ENCODE peak calls at places on chromosomes 2 and 18, in eight cellular contexts. One of them, this sample, is unnamed. For H3K4me1, the result is how much of the 10 kb centered on the place peaks cover.

GRCh38 chr2:166230024-166230723 is 102.4 kb upstream of the SCN1A start:
- DNase-seq in A549: no peak
- DNase-seq in HCT116: no peak
- DNase-seq in tibial nerve: no peak
- DNase-seq in right lobe of liver: no peak
- DNase-seq in stomach: no peak
- DNase-seq in sigmoid colon: no peak
- DNase-seq in H1: no peak
- DNase-seq in this sample: no peak

GRCh38 chr2:79887747-79888374 is 375.0 kb downstream of the CTNNA2 start:
- DNase-seq in right lobe of liver: no peak
- DNase-seq in H1: no peak
- DNase-seq in HCT116: peak
- DNase-seq in A549: peak
- DNase-seq in tibial nerve: no peak
- DNase-seq in sigmoid colon: no peak
- DNase-seq in stomach: no peak
- DNase-seq in this sample: no peak

GRCh38 chr2:143704432-143705106 is 575.4 kb downstream of the ARHGAP15 start:
- DNase-seq in A549: no peak
- DNase-seq in right lobe of liver: no peak
- DNase-seq in stomach: no peak
- DNase-seq in tibial nerve: no peak
- DNase-seq in H1: no peak
- DNase-seq in HCT116: no peak
- DNase-seq in sigmoid colon: no peak
- DNase-seq in this sample: no peak

GRCh38 chr18:832085-832681 is 20.1 kb upstream of the YES1 start:
- DNase-seq in sigmoid colon: no peak
- DNase-seq in right lobe of liver: peak
- DNase-seq in H1: no peak
- DNase-seq in HCT116: peak
- DNase-seq in tibial nerve: no peak
- DNase-seq in A549: no peak
- DNase-seq in stomach: peak
- DNase-seq in this sample: peak

GRCh38 chr2:230788554-230789175 is 76.0 kb downstream of the CAB39 start:
- DNase-seq in HCT116: no peak
- DNase-seq in sigmoid colon: no peak
- DNase-seq in A549: no peak
- DNase-seq in stomach: no peak
- DNase-seq in right lobe of liver: no peak
- DNase-seq in H1: no peak
- DNase-seq in tibial nerve: no peak
- DNase-seq in this sample: no peak

GRCh38 chr18:10053861-10054260 is 140.0 kb downstream of the VAPA start:
- DNase-seq in right lobe of liver: no peak
- DNase-seq in HCT116: no peak
- DNase-seq in stomach: no peak
- DNase-seq in H1: no peak
- DNase-seq in A549: no peak
- DNase-seq in tibial nerve: no peak
- DNase-seq in sigmoid colon: no peak
- DNase-seq in this sample: no peak

GRCh38 chr2:67013821-67014220 is 383.3 kb upstream of the ETAA1 start:
- DNase-seq in A549: no peak
- DNase-seq in sigmoid colon: no peak
- DNase-seq in tibial nerve: no peak
- DNase-seq in H1: no peak
- DNase-seq in right lobe of liver: no peak
- DNase-seq in HCT116: no peak
- DNase-seq in stomach: no peak
- DNase-seq in this sample: no peak

GRCh38 chr18:73614812-73615211 is 532.8 kb downstream of the FBXO15 start:
- DNase-seq in tibial nerve: no peak
- DNase-seq in sigmoid colon: no peak
- DNase-seq in A549: no peak
- DNase-seq in H1: no peak
- DNase-seq in stomach: no peak
- DNase-seq in right lobe of liver: no peak
- DNase-seq in HCT116: no peak
- DNase-seq in this sample: no peak

GRCh38 chr2:33363599-33364300 is 112.7 kb upstream of the RASGRP3 start:
- DNase-seq in A549: no peak
- DNase-seq in sigmoid colon: no peak
- DNase-seq in stomach: no peak
- DNase-seq in right lobe of liver: no peak
- DNase-seq in H1: no peak
- DNase-seq in tibial nerve: no peak
- DNase-seq in HCT116: no peak
- DNase-seq in this sample: no peak

GRCh38 chr2:180012523-180012922 is 5.4 kb upstream of the CWC22 start:
- DNase-seq in H1: no peak
- DNase-seq in tibial nerve: no peak
- DNase-seq in right lobe of liver: no peak
- DNase-seq in stomach: no peak
- DNase-seq in sigmoid colon: no peak
- DNase-seq in A549: no peak
- DNase-seq in HCT116: no peak
- DNase-seq in this sample: no peak

GRCh38 chr2:2899826-2900225 is 477.8 kb downstream of the EIPR1 start:
- DNase-seq in right lobe of liver: no peak
- DNase-seq in A549: no peak
- DNase-seq in tibial nerve: no peak
- DNase-seq in sigmoid colon: no peak
- DNase-seq in stomach: no peak
- DNase-seq in H1: no peak
- DNase-seq in HCT116: no peak
- DNase-seq in this sample: no peak

GRCh38 chr18:68660355-68661183 is 54.3 kb downstream of the TMX3 start:
- DNase-seq in A549: peak
- DNase-seq in H1: no peak
- DNase-seq in HCT116: peak
- DNase-seq in right lobe of liver: no peak
- DNase-seq in tibial nerve: no peak
- DNase-seq in stomach: no peak
- DNase-seq in sigmoid colon: no peak
- DNase-seq in this sample: no peak

GRCh38 chr2:170812716-170813585 is 3.7 kb upstream of the GAD1 start:
- DNase-seq in HCT116: peak
- DNase-seq in stomach: no peak
- DNase-seq in right lobe of liver: no peak
- DNase-seq in H1: no peak
- DNase-seq in sigmoid colon: no peak
- DNase-seq in A549: peak
- DNase-seq in tibial nerve: no peak
- DNase-seq in this sample: no peak

GRCh38 chr2:172095146-172095904 is 7.4 kb downstream of the DLX2 start:
- DNase-seq in HCT116: no peak
- DNase-seq in tibial nerve: no peak
- DNase-seq in right lobe of liver: no peak
- DNase-seq in stomach: peak
- DNase-seq in sigmoid colon: peak
- DNase-seq in A549: peak
- DNase-seq in H1: no peak
- DNase-seq in this sample: peak

GRCh38 chr2:163682695-163683094 is 53.1 kb downstream of the FIGN start:
- DNase-seq in stomach: no peak
- DNase-seq in H1: no peak
- DNase-seq in HCT116: no peak
- DNase-seq in tibial nerve: no peak
- DNase-seq in A549: no peak
- DNase-seq in right lobe of liver: no peak
- DNase-seq in sigmoid colon: no peak
- DNase-seq in this sample: no peak

GRCh38 chr2:164913640-164914346 is 41.5 kb downstream of the SLC38A11 start:
- DNase-seq in H1: no peak
- DNase-seq in tibial nerve: no peak
- DNase-seq in sigmoid colon: no peak
- DNase-seq in stomach: peak
- DNase-seq in HCT116: no peak
- DNase-seq in A549: no peak
- DNase-seq in right lobe of liver: no peak
- DNase-seq in this sample: no peak

GRCh38 chr18:48929951-48930713 is 20.6 kb downstream of the SMAD7 start:
- DNase-seq in H1: no peak
- DNase-seq in stomach: peak
- DNase-seq in sigmoid colon: peak
- DNase-seq in A549: peak
- DNase-seq in HCT116: no peak
- DNase-seq in right lobe of liver: no peak
- DNase-seq in tibial nerve: no peak
- DNase-seq in this sample: no peak

GRCh38 chr2:188519133-188519532 is 227.5 kb downstream of the GULP1 start:
- DNase-seq in stomach: no peak
- DNase-seq in HCT116: no peak
- DNase-seq in H1: no peak
- DNase-seq in A549: no peak
- DNase-seq in right lobe of liver: no peak
- DNase-seq in sigmoid colon: no peak
- DNase-seq in tibial nerve: no peak
- DNase-seq in this sample: no peak

GRCh38 chr2:43084699-43085091 is 141.7 kb downstream of the ZFP36L2 start:
- DNase-seq in A549: no peak
- DNase-seq in right lobe of liver: no peak
- DNase-seq in tibial nerve: no peak
- DNase-seq in stomach: peak
- DNase-seq in H1: no peak
- DNase-seq in sigmoid colon: peak
- DNase-seq in HCT116: no peak
- DNase-seq in this sample: no peak

GRCh38 chr2:54468643-54469042 is 12.5 kb downstream of the SPTBN1 start:
- DNase-seq in A549: no peak
- DNase-seq in stomach: no peak
- DNase-seq in tibial nerve: no peak
- DNase-seq in H1: no peak
- DNase-seq in right lobe of liver: no peak
- DNase-seq in HCT116: no peak
- DNase-seq in sigmoid colon: no peak
- DNase-seq in this sample: no peak
- H3K4me1 ChIP-seq in A549: half or more
- H3K4me1 ChIP-seq in stomach: under half
- H3K4me1 ChIP-seq in tibial nerve: half or more
- H3K4me1 ChIP-seq in H1: under half
- H3K4me1 ChIP-seq in right lobe of liver: under half
- H3K4me1 ChIP-seq in HCT116: under half
- H3K4me1 ChIP-seq in sigmoid colon: half or more
- H3K4me1 ChIP-seq in this sample: half or more

DNA sequence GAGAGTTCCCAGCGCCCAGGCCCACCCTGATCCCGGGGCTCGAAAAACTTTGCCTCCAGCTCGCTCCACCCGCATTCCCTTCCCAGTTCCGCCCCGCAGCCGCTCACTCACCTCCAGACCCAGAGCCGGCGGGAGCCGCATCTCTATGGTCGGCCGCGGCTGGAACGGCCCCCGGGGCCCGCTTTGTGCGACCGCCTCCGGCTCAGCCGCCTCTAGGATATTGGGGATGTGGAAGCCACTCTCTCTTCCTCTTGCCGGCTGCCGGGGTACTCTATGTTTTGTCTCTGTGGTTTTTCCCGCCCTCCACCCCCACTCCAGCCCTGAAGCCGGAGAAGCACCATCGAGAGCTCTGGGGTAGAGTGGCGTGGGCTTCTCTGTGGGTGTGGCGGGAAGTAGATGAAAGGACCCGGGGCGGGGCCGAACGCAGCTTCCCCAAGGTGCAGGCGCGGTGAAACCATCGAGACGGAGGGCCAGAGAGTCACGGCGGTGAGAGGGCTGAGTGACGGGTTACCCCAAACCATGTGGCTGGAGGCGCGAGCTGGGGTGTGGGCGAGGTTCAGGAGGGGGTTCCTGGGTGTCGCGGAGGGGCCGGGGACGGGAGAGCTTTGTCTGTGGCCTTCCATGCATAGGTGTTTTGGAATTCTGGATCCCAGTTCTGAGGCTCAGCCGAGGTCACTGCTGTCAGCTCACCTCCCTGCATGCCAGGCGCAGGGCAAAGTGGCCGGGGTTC is at the start of the genes BCS1L and ZNF142:
- DNase-seq in tibial nerve: peak
- DNase-seq in stomach: peak
- DNase-seq in right lobe of liver: peak
- DNase-seq in HCT116: peak
- DNase-seq in sigmoid colon: peak
- DNase-seq in A549: peak
- DNase-seq in H1: peak
- DNase-seq in this sample: peak
- TF ChIP-seq POLR2A in tibial nerve: peak
- TF ChIP-seq POLR2A in stomach: no peak
- TF ChIP-seq POLR2A in right lobe of liver: peak
- TF ChIP-seq POLR2A in HCT116: peak
- TF ChIP-seq POLR2A in sigmoid colon: peak
- TF ChIP-seq POLR2A in A549: peak
- TF ChIP-seq POLR2A in H1: peak
- TF ChIP-seq POLR2A in this sample: no peak

GRCh38 chr2:105510761-105511669 is 112.2 kb upstream of the FHL2 start:
- DNase-seq in H1: no peak
- DNase-seq in tibial nerve: no peak
- DNase-seq in stomach: no peak
- DNase-seq in right lobe of liver: no peak
- DNase-seq in sigmoid colon: no peak
- DNase-seq in A549: peak
- DNase-seq in HCT116: peak
- DNase-seq in this sample: no peak
- H3K4me1 ChIP-seq in H1: under half
- H3K4me1 ChIP-seq in tibial nerve: under half
- H3K4me1 ChIP-seq in stomach: under half
- H3K4me1 ChIP-seq in right lobe of liver: under half
- H3K4me1 ChIP-seq in sigmoid colon: under half
- H3K4me1 ChIP-seq in A549: under half
- H3K4me1 ChIP-seq in HCT116: under half
- H3K4me1 ChIP-seq in this sample: under half

GRCh38 chr18:23424616-23425015 is 28.5 kb upstream of the RIOK3 start:
- DNase-seq in stomach: no peak
- DNase-seq in tibial nerve: no peak
- DNase-seq in HCT116: no peak
- DNase-seq in A549: no peak
- DNase-seq in right lobe of liver: no peak
- DNase-seq in H1: no peak
- DNase-seq in sigmoid colon: no peak
- DNase-seq in this sample: no peak

GRCh38 chr18:23422751-23423418 is 30.2 kb upstream of the RIOK3 start:
- DNase-seq in HCT116: peak
- DNase-seq in H1: no peak
- DNase-seq in right lobe of liver: peak
- DNase-seq in stomach: peak
- DNase-seq in tibial nerve: no peak
- DNase-seq in A549: peak
- DNase-seq in sigmoid colon: no peak
- DNase-seq in this sample: peak

GRCh38 chr18:23433360-23433759 is 19.7 kb upstream of the RIOK3 start:
- DNase-seq in H1: no peak
- DNase-seq in tibial nerve: no peak
- DNase-seq in stomach: peak
- DNase-seq in HCT116: no peak
- DNase-seq in sigmoid colon: no peak
- DNase-seq in A549: no peak
- DNase-seq in right lobe of liver: no peak
- DNase-seq in this sample: no peak

DNA sequence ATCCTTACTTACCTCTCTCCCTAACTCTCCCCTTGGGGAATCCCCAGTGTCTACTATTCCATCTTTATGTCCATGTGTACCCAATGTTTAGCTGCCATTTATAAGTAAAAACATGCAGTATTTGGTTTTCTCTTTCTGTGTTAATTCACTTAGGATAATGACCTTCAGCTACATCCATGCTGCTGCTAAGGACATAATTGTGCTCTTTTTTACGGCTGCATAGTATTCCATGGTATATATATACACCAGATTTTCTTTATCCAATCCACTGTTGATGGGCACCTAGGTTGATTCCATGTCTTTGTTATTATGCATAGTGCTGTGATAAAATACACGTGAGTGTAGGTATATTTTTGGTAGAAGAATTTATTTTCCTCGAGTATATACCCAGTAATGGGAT is 24.3 kb upstream of the RIOK3 start:
- DNase-seq in tibial nerve: no peak
- DNase-seq in right lobe of liver: no peak
- DNase-seq in H1: no peak
- DNase-seq in A549: no peak
- DNase-seq in sigmoid colon: no peak
- DNase-seq in HCT116: no peak
- DNase-seq in stomach: no peak
- DNase-seq in this sample: no peak
- TF ChIP-seq POLR2A in tibial nerve: no peak
- TF ChIP-seq POLR2A in right lobe of liver: no peak
- TF ChIP-seq POLR2A in H1: no peak
- TF ChIP-seq POLR2A in A549: no peak
- TF ChIP-seq POLR2A in sigmoid colon: no peak
- TF ChIP-seq POLR2A in HCT116: no peak
- TF ChIP-seq POLR2A in stomach: no peak
- TF ChIP-seq POLR2A in this sample: no peak

This sample was measured in spleen.